ENCODE peak calls at places on chromosomes 13 and 19, in ten cellular contexts. One of them, this sample, is unnamed.
A peak's percentile ranks its signal among the peaks of the same experiment; 100 is the strongest.

GRCh38 chr19:29104605-29105241 is 108.2 kb downstream of the UQCRFS1 start:
- DNase-seq in GM10248: no peak
- DNase-seq in astrocyte: no peak
- DNase-seq in Daoy: no peak
- DNase-seq in ELR: no peak
- DNase-seq in stimulated activated CD4-positive, alpha-beta T cell treated with anti-CD3 and anti-CD28 coated beads, Interleukin-1b, Interleukin-23, amount 100 ng/mL, for 24 hours: no peak
- DNase-seq in AG20443: no peak
- DNase-seq in H54: no peak
- DNase-seq in activated T-helper 1 cell treated with anti-CD3 and anti-CD28 coated beads, Interleukin-2, amount 50 U/mL, for 16 hours: no peak
- DNase-seq in stimulated activated CD8-positive, alpha-beta memory T cell treated with anti-CD3 and anti-CD28 coated beads, Interleukin-7, amount 100 ng/mL, for 1 hour: no peak
- DNase-seq in this sample: no peak

GRCh38 chr13:45928843-45929242 is 77.3 kb upstream of the SIAH3 start:
- DNase-seq in astrocyte: peak; percentile 15
- DNase-seq in H54: no peak
- DNase-seq in stimulated activated CD8-positive, alpha-beta memory T cell treated with anti-CD3 and anti-CD28 coated beads, Interleukin-7, amount 100 ng/mL, for 1 hour: no peak
- DNase-seq in GM10248: no peak
- DNase-seq in Daoy: no peak
- DNase-seq in activated T-helper 1 cell treated with anti-CD3 and anti-CD28 coated beads, Interleukin-2, amount 50 U/mL, for 16 hours: no peak
- DNase-seq in AG20443: no peak
- DNase-seq in stimulated activated CD4-positive, alpha-beta T cell treated with anti-CD3 and anti-CD28 coated beads, Interleukin-1b, Interleukin-23, amount 100 ng/mL, for 24 hours: no peak
- DNase-seq in ELR: no peak
- DNase-seq in this sample: no peak

GRCh38 chr19:38319421-38320258 is at the start of gene KCNK6:
- DNase-seq in AG20443: peak; percentile 51
- DNase-seq in ELR: peak; percentile 34
- DNase-seq in Daoy: peak; percentile 55
- DNase-seq in stimulated activated CD4-positive, alpha-beta T cell treated with anti-CD3 and anti-CD28 coated beads, Interleukin-1b, Interleukin-23, amount 100 ng/mL, for 24 hours: no peak
- DNase-seq in activated T-helper 1 cell treated with anti-CD3 and anti-CD28 coated beads, Interleukin-2, amount 50 U/mL, for 16 hours: no peak
- DNase-seq in H54: no peak
- DNase-seq in astrocyte: peak; percentile 14
- DNase-seq in GM10248: no peak
- DNase-seq in stimulated activated CD8-positive, alpha-beta memory T cell treated with anti-CD3 and anti-CD28 coated beads, Interleukin-7, amount 100 ng/mL, for 1 hour: no peak
- DNase-seq in this sample: peak; percentile 92

GRCh38 chr19:31535691-31536460 is 186.6 kb upstream of the TSHZ3 start:
- DNase-seq in stimulated activated CD4-positive, alpha-beta T cell treated with anti-CD3 and anti-CD28 coated beads, Interleukin-1b, Interleukin-23, amount 100 ng/mL, for 24 hours: no peak
- DNase-seq in H54: no peak
- DNase-seq in ELR: no peak
- DNase-seq in stimulated activated CD8-positive, alpha-beta memory T cell treated with anti-CD3 and anti-CD28 coated beads, Interleukin-7, amount 100 ng/mL, for 1 hour: no peak
- DNase-seq in activated T-helper 1 cell treated with anti-CD3 and anti-CD28 coated beads, Interleukin-2, amount 50 U/mL, for 16 hours: no peak
- DNase-seq in Daoy: no peak
- DNase-seq in AG20443: no peak
- DNase-seq in GM10248: no peak
- DNase-seq in astrocyte: no peak
- DNase-seq in this sample: no peak

GRCh38 chr13:73421310-73421912 is 362.6 kb downstream of the KLF5 start:
- DNase-seq in stimulated activated CD4-positive, alpha-beta T cell treated with anti-CD3 and anti-CD28 coated beads, Interleukin-1b, Interleukin-23, amount 100 ng/mL, for 24 hours: no peak
- DNase-seq in activated T-helper 1 cell treated with anti-CD3 and anti-CD28 coated beads, Interleukin-2, amount 50 U/mL, for 16 hours: no peak
- DNase-seq in Daoy: peak; percentile 60
- DNase-seq in stimulated activated CD8-positive, alpha-beta memory T cell treated with anti-CD3 and anti-CD28 coated beads, Interleukin-7, amount 100 ng/mL, for 1 hour: no peak
- DNase-seq in ELR: peak; percentile 70
- DNase-seq in GM10248: no peak
- DNase-seq in H54: no peak
- DNase-seq in astrocyte: peak; percentile 96
- DNase-seq in AG20443: no peak
- DNase-seq in this sample: peak; percentile 46

GRCh38 chr13:77522444-77522843 is 13.1 kb upstream of the SCEL start:
- DNase-seq in stimulated activated CD4-positive, alpha-beta T cell treated with anti-CD3 and anti-CD28 coated beads, Interleukin-1b, Interleukin-23, amount 100 ng/mL, for 24 hours: no peak
- DNase-seq in AG20443: no peak
- DNase-seq in Daoy: no peak
- DNase-seq in astrocyte: no peak
- DNase-seq in H54: no peak
- DNase-seq in activated T-helper 1 cell treated with anti-CD3 and anti-CD28 coated beads, Interleukin-2, amount 50 U/mL, for 16 hours: no peak
- DNase-seq in ELR: no peak
- DNase-seq in GM10248: no peak
- DNase-seq in stimulated activated CD8-positive, alpha-beta memory T cell treated with anti-CD3 and anti-CD28 coated beads, Interleukin-7, amount 100 ng/mL, for 1 hour: no peak
- DNase-seq in this sample: no peak

GRCh38 chr13:19158006-19158405 is 23.6 kb downstream of the TUBA3C start:
- DNase-seq in AG20443: no peak
- DNase-seq in stimulated activated CD8-positive, alpha-beta memory T cell treated with anti-CD3 and anti-CD28 coated beads, Interleukin-7, amount 100 ng/mL, for 1 hour: no peak
- DNase-seq in H54: no peak
- DNase-seq in ELR: no peak
- DNase-seq in GM10248: no peak
- DNase-seq in activated T-helper 1 cell treated with anti-CD3 and anti-CD28 coated beads, Interleukin-2, amount 50 U/mL, for 16 hours: no peak
- DNase-seq in Daoy: no peak
- DNase-seq in stimulated activated CD4-positive, alpha-beta T cell treated with anti-CD3 and anti-CD28 coated beads, Interleukin-1b, Interleukin-23, amount 100 ng/mL, for 24 hours: no peak
- DNase-seq in astrocyte: no peak
- DNase-seq in this sample: no peak

GRCh38 chr19:17404015-17404414 is 1.4 kb downstream of the BST2 start:
- DNase-seq in astrocyte: no peak
- DNase-seq in GM10248: peak; percentile 31
- DNase-seq in H54: peak; percentile 1
- DNase-seq in activated T-helper 1 cell treated with anti-CD3 and anti-CD28 coated beads, Interleukin-2, amount 50 U/mL, for 16 hours: no peak
- DNase-seq in AG20443: no peak
- DNase-seq in stimulated activated CD4-positive, alpha-beta T cell treated with anti-CD3 and anti-CD28 coated beads, Interleukin-1b, Interleukin-23, amount 100 ng/mL, for 24 hours: no peak
- DNase-seq in Daoy: no peak
- DNase-seq in stimulated activated CD8-positive, alpha-beta memory T cell treated with anti-CD3 and anti-CD28 coated beads, Interleukin-7, amount 100 ng/mL, for 1 hour: no peak
- DNase-seq in ELR: no peak
- DNase-seq in this sample: peak; percentile 45

GRCh38 chr13:111043575-111043982 is 71.5 kb upstream of the ARHGEF7 start:
- DNase-seq in H54: peak; percentile 74
- DNase-seq in AG20443: peak; percentile 90
- DNase-seq in GM10248: no peak
- DNase-seq in Daoy: peak; percentile 69
- DNase-seq in ELR: peak; percentile 73
- DNase-seq in astrocyte: peak; percentile 12
- DNase-seq in stimulated activated CD4-positive, alpha-beta T cell treated with anti-CD3 and anti-CD28 coated beads, Interleukin-1b, Interleukin-23, amount 100 ng/mL, for 24 hours: no peak
- DNase-seq in activated T-helper 1 cell treated with anti-CD3 and anti-CD28 coated beads, Interleukin-2, amount 50 U/mL, for 16 hours: no peak
- DNase-seq in stimulated activated CD8-positive, alpha-beta memory T cell treated with anti-CD3 and anti-CD28 coated beads, Interleukin-7, amount 100 ng/mL, for 1 hour: no peak
- DNase-seq in this sample: no peak

GRCh38 chr13:107205318-107206112 is 637.6 kb upstream of the ARGLU1 start:
- DNase-seq in H54: peak; percentile 65
- DNase-seq in astrocyte: peak; percentile 10
- DNase-seq in GM10248: peak; percentile 71
- DNase-seq in activated T-helper 1 cell treated with anti-CD3 and anti-CD28 coated beads, Interleukin-2, amount 50 U/mL, for 16 hours: peak; percentile 29
- DNase-seq in AG20443: peak; percentile 83
- DNase-seq in ELR: peak; percentile 35
- DNase-seq in stimulated activated CD8-positive, alpha-beta memory T cell treated with anti-CD3 and anti-CD28 coated beads, Interleukin-7, amount 100 ng/mL, for 1 hour: peak; percentile 22
- DNase-seq in Daoy: peak; percentile 56
- DNase-seq in stimulated activated CD4-positive, alpha-beta T cell treated with anti-CD3 and anti-CD28 coated beads, Interleukin-1b, Interleukin-23, amount 100 ng/mL, for 24 hours: peak; percentile 46
- DNase-seq in this sample: peak; percentile 87

GRCh38 chr19:14090509-14091085 is at the start of gene SAMD1:
- DNase-seq in H54: peak; percentile 76
- DNase-seq in stimulated activated CD8-positive, alpha-beta memory T cell treated with anti-CD3 and anti-CD28 coated beads, Interleukin-7, amount 100 ng/mL, for 1 hour: peak; percentile 75
- DNase-seq in GM10248: peak; percentile 89
- DNase-seq in ELR: peak; percentile 88
- DNase-seq in Daoy: peak; percentile 91
- DNase-seq in stimulated activated CD4-positive, alpha-beta T cell treated with anti-CD3 and anti-CD28 coated beads, Interleukin-1b, Interleukin-23, amount 100 ng/mL, for 24 hours: peak; percentile 78
- DNase-seq in astrocyte: peak; percentile 72
- DNase-seq in activated T-helper 1 cell treated with anti-CD3 and anti-CD28 coated beads, Interleukin-2, amount 50 U/mL, for 16 hours: peak; percentile 76
- DNase-seq in AG20443: peak; percentile 93
- DNase-seq in this sample: peak; percentile 99

GRCh38 chr13:92573467-92574057 is 653.0 kb upstream of the GPC6 start:
- DNase-seq in ELR: no peak
- DNase-seq in activated T-helper 1 cell treated with anti-CD3 and anti-CD28 coated beads, Interleukin-2, amount 50 U/mL, for 16 hours: no peak
- DNase-seq in H54: peak; percentile 2
- DNase-seq in Daoy: peak; percentile 0
- DNase-seq in stimulated activated CD8-positive, alpha-beta memory T cell treated with anti-CD3 and anti-CD28 coated beads, Interleukin-7, amount 100 ng/mL, for 1 hour: no peak
- DNase-seq in AG20443: peak; percentile 12
- DNase-seq in stimulated activated CD4-positive, alpha-beta T cell treated with anti-CD3 and anti-CD28 coated beads, Interleukin-1b, Interleukin-23, amount 100 ng/mL, for 24 hours: no peak
- DNase-seq in GM10248: peak; percentile 10
- DNase-seq in astrocyte: peak; percentile 10
- DNase-seq in this sample: peak; percentile 21

GRCh38 chr13:95641961-95642621 is 2.4 kb downstream of the DZIP1 start:
- DNase-seq in stimulated activated CD8-positive, alpha-beta memory T cell treated with anti-CD3 and anti-CD28 coated beads, Interleukin-7, amount 100 ng/mL, for 1 hour: no peak
- DNase-seq in Daoy: no peak
- DNase-seq in AG20443: peak; percentile 51
- DNase-seq in ELR: peak; percentile 76
- DNase-seq in GM10248: peak; percentile 19
- DNase-seq in astrocyte: peak; percentile 47
- DNase-seq in H54: no peak
- DNase-seq in stimulated activated CD4-positive, alpha-beta T cell treated with anti-CD3 and anti-CD28 coated beads, Interleukin-1b, Interleukin-23, amount 100 ng/mL, for 24 hours: no peak
- DNase-seq in activated T-helper 1 cell treated with anti-CD3 and anti-CD28 coated beads, Interleukin-2, amount 50 U/mL, for 16 hours: no peak
- DNase-seq in this sample: peak; percentile 92

GRCh38 chr19:55418185-55418584 is 10.6 kb upstream of the UBE2S start:
- DNase-seq in astrocyte: peak; percentile 78
- DNase-seq in H54: peak; percentile 95
- DNase-seq in Daoy: peak; percentile 78
- DNase-seq in AG20443: peak; percentile 88
- DNase-seq in ELR: peak; percentile 91
- DNase-seq in GM10248: peak; percentile 71
- DNase-seq in activated T-helper 1 cell treated with anti-CD3 and anti-CD28 coated beads, Interleukin-2, amount 50 U/mL, for 16 hours: no peak
- DNase-seq in stimulated activated CD8-positive, alpha-beta memory T cell treated with anti-CD3 and anti-CD28 coated beads, Interleukin-7, amount 100 ng/mL, for 1 hour: peak; percentile 19
- DNase-seq in stimulated activated CD4-positive, alpha-beta T cell treated with anti-CD3 and anti-CD28 coated beads, Interleukin-1b, Interleukin-23, amount 100 ng/mL, for 24 hours: peak; percentile 29
- DNase-seq in this sample: peak; percentile 96

GRCh38 chr13:91277013-91277676 is 70.3 kb upstream of the MIR17HG start:
- DNase-seq in ELR: no peak
- DNase-seq in Daoy: no peak
- DNase-seq in GM10248: no peak
- DNase-seq in astrocyte: no peak
- DNase-seq in AG20443: no peak
- DNase-seq in H54: no peak
- DNase-seq in activated T-helper 1 cell treated with anti-CD3 and anti-CD28 coated beads, Interleukin-2, amount 50 U/mL, for 16 hours: no peak
- DNase-seq in stimulated activated CD8-positive, alpha-beta memory T cell treated with anti-CD3 and anti-CD28 coated beads, Interleukin-7, amount 100 ng/mL, for 1 hour: no peak
- DNase-seq in stimulated activated CD4-positive, alpha-beta T cell treated with anti-CD3 and anti-CD28 coated beads, Interleukin-1b, Interleukin-23, amount 100 ng/mL, for 24 hours: no peak
- DNase-seq in this sample: no peak

GRCh38 chr19:53982056-53982455 is 9.4 kb upstream of the CACNG6 start:
- DNase-seq in ELR: no peak
- DNase-seq in H54: no peak
- DNase-seq in activated T-helper 1 cell treated with anti-CD3 and anti-CD28 coated beads, Interleukin-2, amount 50 U/mL, for 16 hours: no peak
- DNase-seq in Daoy: peak; percentile 43
- DNase-seq in AG20443: peak; percentile 47
- DNase-seq in stimulated activated CD4-positive, alpha-beta T cell treated with anti-CD3 and anti-CD28 coated beads, Interleukin-1b, Interleukin-23, amount 100 ng/mL, for 24 hours: no peak
- DNase-seq in stimulated activated CD8-positive, alpha-beta memory T cell treated with anti-CD3 and anti-CD28 coated beads, Interleukin-7, amount 100 ng/mL, for 1 hour: no peak
- DNase-seq in GM10248: no peak
- DNase-seq in astrocyte: no peak
- DNase-seq in this sample: peak; percentile 91

GRCh38 chr19:13102416-13102665 is 317 bp downstream of the LYL1 start:
- DNase-seq in stimulated activated CD8-positive, alpha-beta memory T cell treated with anti-CD3 and anti-CD28 coated beads, Interleukin-7, amount 100 ng/mL, for 1 hour: no peak
- DNase-seq in Daoy: no peak
- DNase-seq in activated T-helper 1 cell treated with anti-CD3 and anti-CD28 coated beads, Interleukin-2, amount 50 U/mL, for 16 hours: no peak
- DNase-seq in H54: no peak
- DNase-seq in ELR: no peak
- DNase-seq in astrocyte: no peak
- DNase-seq in GM10248: peak; percentile 45
- DNase-seq in stimulated activated CD4-positive, alpha-beta T cell treated with anti-CD3 and anti-CD28 coated beads, Interleukin-1b, Interleukin-23, amount 100 ng/mL, for 24 hours: no peak
- DNase-seq in AG20443: no peak
- DNase-seq in this sample: no peak

GRCh38 chr19:51521357-51521756 is 10.1 kb downstream of the SIGLEC6 start:
- DNase-seq in astrocyte: no peak
- DNase-seq in activated T-helper 1 cell treated with anti-CD3 and anti-CD28 coated beads, Interleukin-2, amount 50 U/mL, for 16 hours: no peak
- DNase-seq in stimulated activated CD4-positive, alpha-beta T cell treated with anti-CD3 and anti-CD28 coated beads, Interleukin-1b, Interleukin-23, amount 100 ng/mL, for 24 hours: no peak
- DNase-seq in GM10248: no peak
- DNase-seq in H54: no peak
- DNase-seq in Daoy: no peak
- DNase-seq in AG20443: no peak
- DNase-seq in ELR: no peak
- DNase-seq in stimulated activated CD8-positive, alpha-beta memory T cell treated with anti-CD3 and anti-CD28 coated beads, Interleukin-7, amount 100 ng/mL, for 1 hour: no peak
- DNase-seq in this sample: no peak

GRCh38 chr13:43348397-43348796 is 325.0 kb downstream of the DNAJC15 start:
- DNase-seq in GM10248: no peak
- DNase-seq in Daoy: peak; percentile 54
- DNase-seq in stimulated activated CD8-positive, alpha-beta memory T cell treated with anti-CD3 and anti-CD28 coated beads, Interleukin-7, amount 100 ng/mL, for 1 hour: no peak
- DNase-seq in stimulated activated CD4-positive, alpha-beta T cell treated with anti-CD3 and anti-CD28 coated beads, Interleukin-1b, Interleukin-23, amount 100 ng/mL, for 24 hours: no peak
- DNase-seq in AG20443: no peak
- DNase-seq in ELR: peak; percentile 82
- DNase-seq in H54: no peak
- DNase-seq in activated T-helper 1 cell treated with anti-CD3 and anti-CD28 coated beads, Interleukin-2, amount 50 U/mL, for 16 hours: no peak
- DNase-seq in astrocyte: peak; percentile 73
- DNase-seq in this sample: no peak

GRCh38 chr13:40626566-40626965 is 39.9 kb downstream of the FOXO1 start:
- DNase-seq in activated T-helper 1 cell treated with anti-CD3 and anti-CD28 coated beads, Interleukin-2, amount 50 U/mL, for 16 hours: no peak
- DNase-seq in ELR: no peak
- DNase-seq in stimulated activated CD4-positive, alpha-beta T cell treated with anti-CD3 and anti-CD28 coated beads, Interleukin-1b, Interleukin-23, amount 100 ng/mL, for 24 hours: no peak
- DNase-seq in astrocyte: no peak
- DNase-seq in stimulated activated CD8-positive, alpha-beta memory T cell treated with anti-CD3 and anti-CD28 coated beads, Interleukin-7, amount 100 ng/mL, for 1 hour: no peak
- DNase-seq in AG20443: no peak
- DNase-seq in H54: no peak
- DNase-seq in Daoy: no peak
- DNase-seq in GM10248: no peak
- DNase-seq in this sample: no peak

GRCh38 chr19:35545855-35546381 is 492 bp downstream of the TMEM147 start:
- DNase-seq in astrocyte: no peak
- DNase-seq in Daoy: peak; percentile 43
- DNase-seq in stimulated activated CD8-positive, alpha-beta memory T cell treated with anti-CD3 and anti-CD28 coated beads, Interleukin-7, amount 100 ng/mL, for 1 hour: peak; percentile 5
- DNase-seq in AG20443: peak; percentile 71
- DNase-seq in ELR: peak; percentile 64
- DNase-seq in H54: peak; percentile 73
- DNase-seq in GM10248: peak; percentile 76
- DNase-seq in activated T-helper 1 cell treated with anti-CD3 and anti-CD28 coated beads, Interleukin-2, amount 50 U/mL, for 16 hours: no peak
- DNase-seq in stimulated activated CD4-positive, alpha-beta T cell treated with anti-CD3 and anti-CD28 coated beads, Interleukin-1b, Interleukin-23, amount 100 ng/mL, for 24 hours: peak; percentile 21
- DNase-seq in this sample: peak; percentile 93

GRCh38 chr13:93248627-93249047 is 22.0 kb downstream of the GPC6 start:
- DNase-seq in stimulated activated CD4-positive, alpha-beta T cell treated with anti-CD3 and anti-CD28 coated beads, Interleukin-1b, Interleukin-23, amount 100 ng/mL, for 24 hours: no peak
- DNase-seq in Daoy: peak; percentile 84
- DNase-seq in astrocyte: peak; percentile 66
- DNase-seq in H54: peak; percentile 42
- DNase-seq in ELR: peak; percentile 47
- DNase-seq in AG20443: no peak
- DNase-seq in GM10248: no peak
- DNase-seq in activated T-helper 1 cell treated with anti-CD3 and anti-CD28 coated beads, Interleukin-2, amount 50 U/mL, for 16 hours: no peak
- DNase-seq in stimulated activated CD8-positive, alpha-beta memory T cell treated with anti-CD3 and anti-CD28 coated beads, Interleukin-7, amount 100 ng/mL, for 1 hour: no peak
- DNase-seq in this sample: peak; percentile 55

GRCh38 chr13:53126803-53127202 is 98.2 kb downstream of the OLFM4 start:
- DNase-seq in astrocyte: peak; percentile 0
- DNase-seq in GM10248: no peak
- DNase-seq in AG20443: peak; percentile 26
- DNase-seq in stimulated activated CD4-positive, alpha-beta T cell treated with anti-CD3 and anti-CD28 coated beads, Interleukin-1b, Interleukin-23, amount 100 ng/mL, for 24 hours: no peak
- DNase-seq in stimulated activated CD8-positive, alpha-beta memory T cell treated with anti-CD3 and anti-CD28 coated beads, Interleukin-7, amount 100 ng/mL, for 1 hour: no peak
- DNase-seq in activated T-helper 1 cell treated with anti-CD3 and anti-CD28 coated beads, Interleukin-2, amount 50 U/mL, for 16 hours: no peak
- DNase-seq in H54: no peak
- DNase-seq in Daoy: no peak
- DNase-seq in ELR: no peak
- DNase-seq in this sample: no peak